ENCODE peak calls at places on chromosomes 13 and 19, in ten cellular contexts. Y, A, H, U, B, M, D, O, W and G are unnamed samples.

GRCh38 chr13:23628250-23628649 is 58.0 kb downstream of the TNFRSF19 start:
- DNase-seq in B (no peak), H (no peak), D (no peak), O (no peak), A (no peak), W (no peak), Y (no peak), M (no peak), U (no peak), G (no peak)

GRCh38 chr13:51297556-51297955 is 41.9 kb upstream of the SERPINE3 start:
- DNase-seq in B (no peak), A (no peak), Y (no peak), U (no peak), W (no peak), M (no peak), D (no peak), H (no peak), O (no peak), G (no peak)

GRCh38 chr13:35471466-35472307 is 4.8 kb downstream of the MAB21L1 start:
- DNase-seq in U (no peak), O (no peak), B (no peak), H (no peak), D (no peak), W (no peak), A (no peak), Y (peak), M (no peak), G (no peak)

GRCh38 chr13:35768551-35768950 is 292.1 kb upstream of the MAB21L1 start:
- DNase-seq in B (no peak), U (no peak), Y (peak), O (no peak), D (no peak), M (no peak), A (no peak), H (peak), W (no peak), G (no peak)

GRCh38 chr19:29044037-29044436 is 168.9 kb downstream of the UQCRFS1 start:
- DNase-seq in B (no peak), O (no peak), H (no peak), M (no peak), U (no peak), Y (no peak), A (no peak), W (no peak), D (no peak), G (no peak)

GRCh38 chr19:7868326-7868670 is 5.9 kb downstream of the PRR36 start:
- DNase-seq in A (no peak), B (no peak), U (no peak), W (no peak), H (no peak), O (no peak), Y (no peak), M (no peak), D (no peak), G (no peak)

GRCh38 chr19:10603084-10603872 is 16.2 kb upstream of the AP1M2 start:
- DNase-seq in H (peak), U (no peak), A (no peak), B (no peak), D (peak), M (peak), Y (no peak), O (no peak), W (peak), G (peak)

GRCh38 chr19:2527171-2527570 is 51.2 kb downstream of the GADD45B start:
- DNase-seq in O (no peak), B (no peak), H (no peak), U (no peak), A (no peak), W (no peak), D (no peak), M (no peak), Y (no peak), G (no peak)

GRCh38 chr19:29520390-29520789 is 5.4 kb upstream of the VSTM2B start:
- DNase-seq in D (no peak), B (no peak), M (no peak), W (peak), O (no peak), Y (no peak), A (no peak), H (no peak), U (peak), G (no peak)

GRCh38 chr13:79935121-79935520 is 405.8 kb downstream of the SPRY2 start:
- DNase-seq in U (no peak), D (no peak), O (no peak), Y (no peak), B (no peak), W (no peak), M (no peak), A (no peak), H (peak), G (no peak)

GRCh38 chr13:82118589-82118988 is 1763.7 kb downstream of the SLITRK1 start:
- DNase-seq in Y (no peak), B (no peak), M (no peak), D (no peak), W (no peak), U (no peak), O (no peak), A (no peak), H (no peak), G (no peak)

GRCh38 chr13:39536906-39537305 is 66.1 kb downstream of the LHFPL6 start:
- DNase-seq in Y (no peak), H (no peak), W (no peak), A (no peak), B (no peak), D (no peak), U (no peak), O (no peak), M (no peak), G (no peak)

GRCh38 chr13:71977028-71977427 is 110.0 kb upstream of the DACH1 start:
- DNase-seq in U (no peak), W (no peak), A (no peak), M (no peak), Y (no peak), B (no peak), D (no peak), H (no peak), O (no peak), G (no peak)

GRCh38 chr13:88464851-88465250 is 793.7 kb downstream of the SLITRK5 start:
- DNase-seq in B (no peak), A (no peak), Y (no peak), H (no peak), M (no peak), U (no peak), O (no peak), W (no peak), D (no peak), G (no peak)

GRCh38 chr13:29713841-29714240 is 118.4 kb upstream of the SLC7A1 start:
- DNase-seq in W (no peak), Y (peak), U (no peak), B (no peak), O (no peak), M (no peak), D (no peak), H (peak), A (no peak), G (no peak)

GRCh38 chr19:10858204-10858828 is 10.1 kb downstream of the C19orf38 start:
- DNase-seq in O (no peak), B (no peak), U (no peak), H (peak), D (no peak), W (no peak), A (no peak), M (no peak), Y (peak), G (no peak)

GRCh38 chr19:16371540-16371986 is 46.9 kb downstream of the KLF2 start:
- DNase-seq in U (no peak), A (no peak), B (no peak), W (peak), M (peak), H (no peak), D (peak), Y (no peak), O (no peak), G (no peak)

GRCh38 chr13:50912851-50913250 is 3.3 kb downstream of the RNASEH2B start:
- DNase-seq in D (no peak), H (no peak), W (no peak), A (no peak), U (no peak), O (no peak), M (no peak), B (no peak), Y (peak), G (no peak)

GRCh38 chr13:69477451-69477850 is 630.2 kb upstream of the ATXN8OS start:
- DNase-seq in U (no peak), W (no peak), B (no peak), A (no peak), D (no peak), O (no peak), M (no peak), H (no peak), Y (no peak), G (no peak)

GRCh38 chr19:18763674-18764590 is 27.2 kb downstream of the COMP start:
- DNase-seq in Y (no peak), W (no peak), A (no peak), H (peak), B (no peak), U (no peak), O (no peak), D (no peak), M (no peak), G (no peak)

GRCh38 chr13:113874579-113875428 is 10.9 kb upstream of the GAS6 start:
- DNase-seq in D (no peak), H (no peak), Y (no peak), W (no peak), M (no peak), A (no peak), O (no peak), U (no peak), B (no peak), G (no peak)

GRCh38 chr13:59203855-59204254 is 959.9 kb downstream of the DIAPH3 start:
- DNase-seq in M (no peak), H (no peak), A (no peak), D (no peak), W (no peak), B (no peak), Y (no peak), U (no peak), O (no peak), G (no peak)

GRCh38 chr13:48066310-48066989 is 28.5 kb downstream of the MED4 start:
- DNase-seq in D (no peak), O (no peak), U (no peak), Y (peak), M (no peak), H (no peak), W (no peak), B (no peak), A (no peak), G (no peak)

GRCh38 chr13:46184277-46184699 is 2.3 kb upstream of the LCP1 start:
- DNase-seq in Y (no peak), H (no peak), O (no peak), D (peak), B (peak), W (no peak), U (no peak), M (peak), A (no peak), G (no peak)

GRCh38 chr19:39843919-39844793 is 2.0 kb downstream of the FBL start:
- DNase-seq in U (peak), B (no peak), A (no peak), H (peak), M (no peak), W (no peak), Y (peak), O (no peak), D (peak), G (no peak)

GRCh38 chr13:27182844-27183497 is 11.4 kb upstream of the USP12 start:
- DNase-seq in A (no peak), B (no peak), W (peak), H (peak), O (no peak), D (no peak), U (no peak), Y (peak), M (peak), G (no peak)

GRCh38 chr19:40445945-40446784 is 2.0 kb upstream of the SERTAD3 start:
- DNase-seq in U (no peak), M (no peak), W (no peak), O (no peak), D (no peak), Y (no peak), A (no peak), H (peak), B (no peak), G (no peak)

GRCh38 chr19:47610902-47611301 is 2.0 kb downstream of the BICRA start:
- DNase-seq in A (no peak), H (no peak), W (no peak), O (no peak), U (no peak), M (no peak), Y (peak), B (no peak), D (no peak), G (no peak)

GRCh38 chr19:40600086-40600917 is 867 bp upstream of the LTBP4 start:
- DNase-seq in W (no peak), H (no peak), M (peak), Y (no peak), U (no peak), D (no peak), A (no peak), O (no peak), B (no peak), G (no peak)

GRCh38 chr13:109955598-109955997 is 169.2 kb upstream of the IRS2 start:
- DNase-seq in O (no peak), H (peak), A (no peak), Y (peak), W (no peak), U (no peak), M (no peak), B (no peak), D (no peak), G (no peak)

GRCh38 chr13:28830580-28830979 is 10.4 kb downstream of the MTUS2 start:
- DNase-seq in A (no peak), U (no peak), B (no peak), W (no peak), Y (no peak), D (no peak), H (no peak), M (no peak), O (no peak), G (no peak)

GRCh38 chr13:21076265-21076653 is 14.9 kb upstream of the LATS2 start:
- DNase-seq in Y (peak), W (no peak), D (no peak), B (no peak), M (no peak), A (no peak), U (no peak), H (no peak), O (no peak), G (no peak)